ENCODE peak calls at places on chromosome 14, in ten cellular contexts. One of them, this sample, is unnamed.

GRCh38 chr14:104424406-104425072 is 155.0 kb upstream of the C14orf180 start:
- DNase-seq in breast epithelium: no peak
- DNase-seq in sigmoid colon: peak; percentile 50
- DNase-seq in suprapubic skin: peak; percentile 54
- DNase-seq in Panc1: no peak
- DNase-seq in HCT116: no peak
- DNase-seq in SK-N-SH: peak; percentile 88
- DNase-seq in upper lobe of left lung: peak; percentile 18
- DNase-seq in stomach: peak; percentile 20
- DNase-seq in K562: no peak
- DNase-seq in this sample: peak; percentile 87

GRCh38 chr14:99244960-99245340 is 27.0 kb downstream of the BCL11B start:
- DNase-seq in breast epithelium: no peak
- DNase-seq in sigmoid colon: no peak
- DNase-seq in suprapubic skin: no peak
- DNase-seq in Panc1: no peak
- DNase-seq in HCT116: no peak
- DNase-seq in SK-N-SH: no peak
- DNase-seq in upper lobe of left lung: no peak
- DNase-seq in stomach: no peak
- DNase-seq in K562: no peak
- DNase-seq in this sample: no peak

GRCh38 chr14:55043528-55043927 is 7.9 kb upstream of the MAPK1IP1L start:
- DNase-seq in breast epithelium: no peak
- DNase-seq in sigmoid colon: no peak
- DNase-seq in suprapubic skin: no peak
- DNase-seq in Panc1: no peak
- DNase-seq in HCT116: no peak
- DNase-seq in SK-N-SH: no peak
- DNase-seq in upper lobe of left lung: no peak
- DNase-seq in stomach: no peak
- DNase-seq in K562: no peak
- DNase-seq in this sample: no peak

GRCh38 chr14:45526715-45527549 is 273.9 kb upstream of the MIS18BP1 start:
- DNase-seq in breast epithelium: no peak
- DNase-seq in sigmoid colon: no peak
- DNase-seq in suprapubic skin: no peak
- DNase-seq in Panc1: no peak
- DNase-seq in HCT116: peak; percentile 51
- DNase-seq in SK-N-SH: peak; percentile 21
- DNase-seq in upper lobe of left lung: no peak
- DNase-seq in stomach: peak; percentile 49
- DNase-seq in K562: peak; percentile 4
- DNase-seq in this sample: no peak

GRCh38 chr14:20697273-20698017 is 8.9 kb downstream of the ANG start:
- DNase-seq in breast epithelium: peak; percentile 50
- DNase-seq in sigmoid colon: no peak
- DNase-seq in suprapubic skin: no peak
- DNase-seq in Panc1: peak; percentile 73
- DNase-seq in HCT116: peak; percentile 55
- DNase-seq in SK-N-SH: peak; percentile 59
- DNase-seq in upper lobe of left lung: peak; percentile 82
- DNase-seq in stomach: peak; percentile 79
- DNase-seq in K562: peak; percentile 68
- DNase-seq in this sample: no peak

GRCh38 chr14:92998957-92999356 is 76.0 kb downstream of the CHGA start:
- DNase-seq in breast epithelium: no peak
- DNase-seq in sigmoid colon: no peak
- DNase-seq in suprapubic skin: no peak
- DNase-seq in Panc1: no peak
- DNase-seq in HCT116: no peak
- DNase-seq in SK-N-SH: no peak
- DNase-seq in upper lobe of left lung: no peak
- DNase-seq in stomach: no peak
- DNase-seq in K562: no peak
- DNase-seq in this sample: no peak

GRCh38 chr14:24430143-24430681 is 458 bp downstream of the KHNYN start:
- DNase-seq in breast epithelium: peak; percentile 61
- DNase-seq in sigmoid colon: peak; percentile 89
- DNase-seq in suprapubic skin: peak; percentile 87
- DNase-seq in Panc1: no peak
- DNase-seq in HCT116: no peak
- DNase-seq in SK-N-SH: peak; percentile 93
- DNase-seq in upper lobe of left lung: peak; percentile 77
- DNase-seq in stomach: peak; percentile 72
- DNase-seq in K562: peak; percentile 85
- DNase-seq in this sample: peak; percentile 93

GRCh38 chr14:54935958-54936357 is 33.3 kb upstream of the GCH1 start:
- DNase-seq in breast epithelium: no peak
- DNase-seq in sigmoid colon: no peak
- DNase-seq in suprapubic skin: no peak
- DNase-seq in Panc1: no peak
- DNase-seq in HCT116: no peak
- DNase-seq in SK-N-SH: no peak
- DNase-seq in upper lobe of left lung: no peak
- DNase-seq in stomach: no peak
- DNase-seq in K562: no peak
- DNase-seq in this sample: no peak

GRCh38 chr14:70822706-70823185 is 13.4 kb upstream of the MAP3K9 start:
- DNase-seq in breast epithelium: no peak
- DNase-seq in sigmoid colon: no peak
- DNase-seq in suprapubic skin: no peak
- DNase-seq in Panc1: no peak
- DNase-seq in HCT116: no peak
- DNase-seq in SK-N-SH: peak; percentile 79
- DNase-seq in upper lobe of left lung: peak; percentile 40
- DNase-seq in stomach: peak; percentile 41
- DNase-seq in K562: no peak
- DNase-seq in this sample: no peak

GRCh38 chr14:61838661-61839060 is 76.4 kb downstream of the SNAPC1 start:
- DNase-seq in breast epithelium: no peak
- DNase-seq in sigmoid colon: no peak
- DNase-seq in suprapubic skin: no peak
- DNase-seq in Panc1: no peak
- DNase-seq in HCT116: no peak
- DNase-seq in SK-N-SH: no peak
- DNase-seq in upper lobe of left lung: no peak
- DNase-seq in stomach: no peak
- DNase-seq in K562: no peak
- DNase-seq in this sample: no peak

GRCh38 chr14:103144085-103144484 is 20.8 kb downstream of the TNFAIP2 start:
- DNase-seq in breast epithelium: no peak
- DNase-seq in sigmoid colon: no peak
- DNase-seq in suprapubic skin: no peak
- DNase-seq in Panc1: peak; percentile 47
- DNase-seq in HCT116: no peak
- DNase-seq in SK-N-SH: no peak
- DNase-seq in upper lobe of left lung: no peak
- DNase-seq in stomach: no peak
- DNase-seq in K562: no peak
- DNase-seq in this sample: no peak

GRCh38 chr14:69662636-69663321 is 51.4 kb downstream of the SUSD6 start:
- DNase-seq in breast epithelium: no peak
- DNase-seq in sigmoid colon: no peak
- DNase-seq in suprapubic skin: no peak
- DNase-seq in Panc1: no peak
- DNase-seq in HCT116: no peak
- DNase-seq in SK-N-SH: no peak
- DNase-seq in upper lobe of left lung: no peak
- DNase-seq in stomach: no peak
- DNase-seq in K562: no peak
- DNase-seq in this sample: no peak
- H3K4me1 ChIP-seq in breast epithelium: peaks cover 18% of the 10 kb centered on the region
- H3K4me1 ChIP-seq in sigmoid colon: peaks cover 94% of the 10 kb centered on the region
- H3K4me1 ChIP-seq in suprapubic skin: peaks cover 91% of the 10 kb centered on the region
- H3K4me1 ChIP-seq in Panc1: peaks cover 18% of the 10 kb centered on the region
- H3K4me1 ChIP-seq in HCT116: peaks cover 13% of the 10 kb centered on the region
- H3K4me1 ChIP-seq in SK-N-SH: peaks cover 12% of the 10 kb centered on the region
- H3K4me1 ChIP-seq in upper lobe of left lung: peaks cover 86% of the 10 kb centered on the region
- H3K4me1 ChIP-seq in stomach: peaks cover 95% of the 10 kb centered on the region
- H3K4me1 ChIP-seq in K562: peaks cover 52% of the 10 kb centered on the region
- H3K4me1 ChIP-seq in this sample: peaks cover 98% of the 10 kb centered on the region

GRCh38 chr14:32050839-32051238 is 26.3 kb upstream of the ARHGAP5 start:
- DNase-seq in breast epithelium: no peak
- DNase-seq in sigmoid colon: no peak
- DNase-seq in suprapubic skin: no peak
- DNase-seq in Panc1: no peak
- DNase-seq in HCT116: no peak
- DNase-seq in SK-N-SH: no peak
- DNase-seq in upper lobe of left lung: no peak
- DNase-seq in stomach: no peak
- DNase-seq in K562: no peak
- DNase-seq in this sample: no peak
- TF ChIP-seq POLR2AphosphoS5 in breast epithelium: no peak
- TF ChIP-seq POLR2AphosphoS5 in sigmoid colon: no peak
- TF ChIP-seq POLR2AphosphoS5 in suprapubic skin: no peak
- TF ChIP-seq POLR2AphosphoS5 in Panc1: no peak
- TF ChIP-seq POLR2AphosphoS5 in HCT116: no peak
- TF ChIP-seq POLR2AphosphoS5 in SK-N-SH: no peak
- TF ChIP-seq POLR2AphosphoS5 in upper lobe of left lung: no peak
- TF ChIP-seq POLR2AphosphoS5 in stomach: no peak
- TF ChIP-seq POLR2AphosphoS5 in K562: no peak
- TF ChIP-seq POLR2AphosphoS5 in this sample: no peak

GRCh38 chr14:106396999-106397398 is 870.6 kb downstream of the TMEM121 start:
- DNase-seq in breast epithelium: no peak
- DNase-seq in sigmoid colon: no peak
- DNase-seq in suprapubic skin: no peak
- DNase-seq in Panc1: no peak
- DNase-seq in HCT116: no peak
- DNase-seq in SK-N-SH: no peak
- DNase-seq in upper lobe of left lung: no peak
- DNase-seq in stomach: no peak
- DNase-seq in K562: no peak
- DNase-seq in this sample: no peak
- H3K4me3 ChIP-seq in breast epithelium: no peak overlapping the region
- H3K4me3 ChIP-seq in sigmoid colon: no peak overlapping the region
- H3K4me3 ChIP-seq in suprapubic skin: no peak overlapping the region
- H3K4me3 ChIP-seq in Panc1: no peak overlapping the region
- H3K4me3 ChIP-seq in HCT116: no peak overlapping the region
- H3K4me3 ChIP-seq in SK-N-SH: no peak overlapping the region
- H3K4me3 ChIP-seq in upper lobe of left lung: no peak overlapping the region
- H3K4me3 ChIP-seq in stomach: no peak overlapping the region
- H3K4me3 ChIP-seq in K562: no peak overlapping the region
- H3K4me3 ChIP-seq in this sample: no peak overlapping the region

DNA sequence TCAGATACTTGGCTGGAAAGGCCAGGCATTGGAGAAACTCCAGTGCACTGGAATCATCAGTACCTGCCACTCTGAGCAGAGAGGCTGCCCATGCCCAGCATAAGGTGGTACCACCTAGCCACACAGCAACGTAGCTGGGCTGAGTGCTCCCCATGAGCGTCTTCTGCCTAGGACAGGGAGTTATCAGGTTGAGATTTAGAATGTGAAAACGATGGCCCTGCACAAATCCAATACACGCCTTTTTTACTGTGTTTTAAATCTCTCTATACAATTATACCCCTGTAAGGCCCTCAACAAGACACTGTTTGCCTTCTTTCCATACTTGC is 66.7 kb upstream of the PTGR2 start:
- DNase-seq in breast epithelium: no peak
- DNase-seq in sigmoid colon: peak; percentile 68
- DNase-seq in suprapubic skin: no peak
- DNase-seq in Panc1: no peak
- DNase-seq in HCT116: no peak
- DNase-seq in SK-N-SH: no peak
- DNase-seq in upper lobe of left lung: no peak
- DNase-seq in stomach: no peak
- DNase-seq in K562: no peak
- DNase-seq in this sample: no peak
- H3K4me1 ChIP-seq in breast epithelium: peaks cover 38% of the 10 kb centered on the region
- H3K4me1 ChIP-seq in sigmoid colon: peaks cover 80% of the 10 kb centered on the region
- H3K4me1 ChIP-seq in suprapubic skin: peaks cover 63% of the 10 kb centered on the region
- H3K4me1 ChIP-seq in Panc1: peaks cover 57% of the 10 kb centered on the region
- H3K4me1 ChIP-seq in HCT116: peaks cover 31% of the 10 kb centered on the region
- H3K4me1 ChIP-seq in SK-N-SH: peaks cover 31% of the 10 kb centered on the region
- H3K4me1 ChIP-seq in upper lobe of left lung: peaks cover 46% of the 10 kb centered on the region
- H3K4me1 ChIP-seq in stomach: peaks cover 78% of the 10 kb centered on the region
- H3K4me1 ChIP-seq in K562: peaks cover 43% of the 10 kb centered on the region
- H3K4me1 ChIP-seq in this sample: peaks cover 89% of the 10 kb centered on the region

GRCh38 chr14:32578181-32578580 is 249.1 kb downstream of the AKAP6 start:
- DNase-seq in breast epithelium: no peak
- DNase-seq in sigmoid colon: no peak
- DNase-seq in suprapubic skin: no peak
- DNase-seq in Panc1: no peak
- DNase-seq in HCT116: no peak
- DNase-seq in SK-N-SH: no peak
- DNase-seq in upper lobe of left lung: no peak
- DNase-seq in stomach: no peak
- DNase-seq in K562: no peak
- DNase-seq in this sample: no peak
- TF ChIP-seq POLR2AphosphoS5 in breast epithelium: no peak
- TF ChIP-seq POLR2AphosphoS5 in sigmoid colon: no peak
- TF ChIP-seq POLR2AphosphoS5 in suprapubic skin: no peak
- TF ChIP-seq POLR2AphosphoS5 in Panc1: no peak
- TF ChIP-seq POLR2AphosphoS5 in HCT116: no peak
- TF ChIP-seq POLR2AphosphoS5 in SK-N-SH: no peak
- TF ChIP-seq POLR2AphosphoS5 in upper lobe of left lung: no peak
- TF ChIP-seq POLR2AphosphoS5 in stomach: no peak
- TF ChIP-seq POLR2AphosphoS5 in K562: no peak
- TF ChIP-seq POLR2AphosphoS5 in this sample: no peak

This sample was measured in esophagus muscularis mucosa.